ENCODE peak calls at places on chromosomes 2 and 18, in four cellular contexts. Q is GM20000; C is iris pigment epithelial cell; U is effector memory CD8-positive, alpha-beta T cell. L is an unnamed sample.

GRCh38 chr2:16476168-16476567 is 189.5 kb downstream of the CYRIA start:
- DNase-seq in Q (no peak), C (no peak), U (no peak), L (no peak)

GRCh38 chr2:75260946-75261345 is 61.6 kb upstream of the TACR1 start:
- DNase-seq in Q (no peak), C (no peak), U (no peak), L (no peak)

GRCh38 chr2:120222186-120223033 is 790 bp downstream of the TMEM185B start:
- DNase-seq in Q (no peak), C (no peak), U (no peak), L (no peak)

GRCh38 chr18:36620801-36621200 is 208.0 kb downstream of the TPGS2 start:
- DNase-seq in Q (no peak), C (no peak), U (no peak), L (no peak)

GRCh38 chr2:19738707-19739106 is 163.1 kb downstream of the TTC32 start:
- DNase-seq in Q (no peak), C (peak), U (no peak), L (no peak)

GRCh38 chr18:58297198-58297597 is 253.2 kb downstream of the NEDD4L start:
- DNase-seq in Q (no peak), C (peak), U (no peak), L (no peak)

GRCh38 chr2:40256649-40257048 is 195.2 kb downstream of the SLC8A1 start:
- DNase-seq in Q (no peak), C (no peak), U (no peak), L (no peak)

GRCh38 chr2:85129861-85130260 is 3.3 kb upstream of the TCF7L1 start:
- DNase-seq in Q (no peak), C (no peak), U (no peak), L (no peak)

GRCh38 chr18:35510071-35511010 is 12.6 kb upstream of the INO80C start:
- DNase-seq in Q (no peak), C (no peak), U (no peak), L (no peak)

L was measured in NK-92 treated with Interleukin-12 subunit alpha and Interleukin-12 subunit beta, amount 100 ng/mL, for 24 hours.